ENCODE peak calls at places on chromosomes 12 and 14, in five cellular contexts. K is HepG2, V is upper lobe of left lung, A is K562, Z is GM12878. N is an unnamed sample. For H3K27me3, the result is how much of the 10 kb centered on the place peaks cover.

GRCh38 chr14:101519090-101519489 is 42.2 kb upstream of the DIO3 start:
- ATAC-seq in K (no peak), V (no peak), Z (no peak), A (no peak), N (peak)

GRCh38 chr12:108647936-108648287 is 14.2 kb upstream of the SELPLG start:
- ATAC-seq in V (no peak), Z (no peak), A (no peak), K (no peak), N (no peak)

GRCh38 chr14:38342803-38343202 is 86.9 kb upstream of the CLEC14A start:
- ATAC-seq in K (peak), Z (no peak), V (no peak), A (no peak), N (no peak)

GRCh38 chr14:92644601-92645515 is 103.6 kb downstream of the LGMN start:
- ATAC-seq in Z (no peak), K (no peak), A (no peak), V (no peak), N (no peak)

GRCh38 chr12:127943481-127944210 is 323.3 kb upstream of the TMEM132C start:
- ATAC-seq in V (no peak), A (no peak), Z (no peak), K (no peak), N (no peak)

GRCh38 chr12:91001306-91001705 is 3.5 kb downstream of the EPYC start:
- ATAC-seq in A (no peak), V (no peak), Z (no peak), K (no peak), N (no peak)

GRCh38 chr14:36818212-36818611 is 156.6 kb downstream of the PAX9 start:
- ATAC-seq in K (no peak), Z (no peak), A (no peak), V (no peak), N (no peak)

GRCh38 chr14:99182548-99183115 is 89.4 kb downstream of the BCL11B start:
- ATAC-seq in V (no peak), Z (no peak), A (no peak), K (no peak), N (no peak)

GRCh38 chr14:52349731-52350130 is 35.6 kb downstream of the PTGER2 start:
- ATAC-seq in V (no peak), K (no peak), A (no peak), Z (peak), N (no peak)

GRCh38 chr14:87434011-87434410 is 559.0 kb downstream of the GALC start:
- ATAC-seq in Z (no peak), V (no peak), A (no peak), K (no peak), N (no peak)

GRCh38 chr12:113907446-113908180 is 58.5 kb downstream of the RBM19 start:
- ATAC-seq in Z (no peak), A (no peak), V (no peak), K (no peak), N (no peak)

GRCh38 chr12:60710246-60710645 is 1114.4 kb downstream of the SLC16A7 start:
- ATAC-seq in A (no peak), K (no peak), Z (no peak), V (no peak), N (no peak)

GRCh38 chr14:44886860-44887595 is 74.7 kb downstream of the KLHL28 start:
- ATAC-seq in A (peak), V (no peak), Z (no peak), K (no peak), N (no peak)

GRCh38 chr12:116544656-116545055 is 14.5 kb upstream of the MAP1LC3B2 start:
- ATAC-seq in Z (no peak), K (no peak), V (no peak), A (no peak), N (peak)

GRCh38 chr12:30792648-30793499 is 38.1 kb upstream of the CAPRIN2 start:
- ATAC-seq in K (no peak), Z (no peak), A (no peak), V (no peak), N (no peak)

DNA sequence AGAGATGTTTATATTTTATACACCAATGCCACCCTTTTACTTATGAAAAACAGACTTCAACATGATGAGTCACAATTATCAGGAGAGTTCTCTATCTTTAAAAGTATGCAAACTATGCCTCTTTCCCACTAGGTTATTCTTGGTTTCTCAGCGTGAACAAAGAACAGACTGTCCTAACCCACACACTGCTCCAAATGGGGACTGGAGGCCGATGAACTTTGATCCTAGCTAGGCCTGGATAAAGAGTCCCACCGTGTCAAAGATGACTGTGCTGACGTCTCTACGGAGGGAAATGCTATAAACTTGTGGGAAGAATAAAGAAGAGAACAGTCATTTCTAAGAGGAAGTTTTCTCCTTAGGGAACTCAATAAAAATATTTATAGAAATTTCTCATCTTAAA is 160.1 kb downstream of the EPS8 start:
- ATAC-seq in V (peak), K (peak), A (no peak), Z (peak), N (peak)
- TF ChIP-seq EP300 in V (peak), K (peak), A (no peak), Z (peak), N (peak)

GRCh38 chr12:132384916-132385315 is 55.5 kb upstream of the GALNT9 start:
- ATAC-seq in Z (no peak), K (no peak), A (no peak), V (no peak), N (no peak)
- H3K27me3 ChIP-seq in Z (under half), K (half or more), A (half or more), V (under half), N (half or more)

DNA sequence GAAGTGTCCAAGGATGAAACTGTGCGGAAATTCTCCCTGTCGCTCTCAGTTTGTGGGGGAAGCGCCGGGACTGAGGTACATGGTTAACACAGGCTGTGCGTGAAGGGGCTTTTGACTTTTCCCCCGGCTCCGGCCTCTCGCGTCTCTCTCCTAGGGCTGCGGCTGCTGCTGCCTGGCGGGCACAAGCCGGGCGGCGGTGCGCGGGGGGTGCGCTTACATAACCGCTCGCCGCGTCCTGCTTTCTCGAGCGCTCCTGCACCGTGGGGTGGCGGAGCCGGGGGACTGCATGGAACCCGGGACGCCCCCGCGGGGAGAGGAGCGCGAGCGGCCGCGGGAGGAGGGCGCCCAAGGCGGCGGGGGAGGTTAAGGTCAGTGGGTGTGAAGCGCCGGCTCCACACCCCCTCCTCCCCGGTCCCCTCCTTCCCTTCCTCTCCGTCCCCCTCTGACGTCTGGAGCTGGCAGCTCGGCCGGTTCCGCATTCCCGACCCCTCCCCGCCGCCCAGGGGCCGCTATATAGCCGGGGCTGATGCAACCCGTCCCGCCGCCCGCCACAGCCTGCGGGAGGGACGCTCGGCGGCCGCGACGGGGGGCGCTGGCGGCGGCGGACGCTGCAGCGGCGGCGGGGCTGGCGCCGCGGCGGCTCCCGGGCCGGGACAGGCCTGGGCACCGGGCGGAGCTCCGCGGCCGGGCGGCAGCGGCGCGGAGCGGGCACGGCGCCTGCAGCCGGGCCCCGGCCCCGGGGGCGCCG is at the start of gene JDP2:
- ATAC-seq in A (peak), K (peak), V (peak), Z (peak), N (peak)
- TF ChIP-seq EP300 in A (no peak), K (no peak), V (peak), Z (no peak), N (no peak)

GRCh38 chr12:53958128-53958527 is 3.4 kb downstream of the HOXC12 start:
- ATAC-seq in K (no peak), A (peak), V (no peak), Z (no peak), N (no peak)
- H3K27me3 ChIP-seq in K (half or more), A (half or more), V (under half), Z (half or more), N (half or more)

DNA sequence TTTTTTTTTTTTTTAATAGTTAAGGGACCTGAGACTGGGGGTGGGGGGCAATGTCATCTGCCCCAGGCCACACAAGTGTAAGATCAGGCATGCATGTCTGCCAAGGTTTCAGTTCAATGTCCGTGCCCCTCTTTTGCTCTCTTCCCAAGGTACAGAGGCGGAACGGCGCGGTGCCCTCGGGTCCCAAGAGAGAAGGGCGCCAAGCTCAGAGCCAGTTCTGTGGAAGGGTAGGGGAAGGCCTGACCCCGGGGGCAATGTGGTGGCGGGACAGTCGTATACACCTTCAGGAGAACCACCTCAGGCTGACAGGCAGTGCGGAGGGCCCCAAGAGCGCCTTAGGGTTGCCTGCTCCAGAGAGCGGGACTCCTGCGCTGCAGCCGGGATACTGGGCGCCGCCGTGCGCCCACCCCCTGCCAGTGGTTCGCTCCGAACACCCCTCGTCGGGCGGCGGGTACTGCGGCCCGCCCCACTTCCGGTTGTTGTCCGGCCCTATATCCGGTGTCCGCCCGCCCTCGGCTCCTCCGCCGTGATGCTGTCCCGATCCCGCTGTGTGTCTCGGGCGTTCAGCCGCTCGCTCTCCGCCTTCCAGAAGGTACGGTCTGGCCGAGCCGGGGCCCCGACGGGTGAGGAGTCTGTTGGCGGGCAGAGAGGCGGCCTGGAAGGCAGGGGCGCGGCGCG is at the start of gene DLST:
- ATAC-seq in K (peak), Z (peak), A (peak), V (peak), N (peak)
- TF ChIP-seq EP300 in K (no peak), Z (no peak), A (no peak), V (peak), N (no peak)

DNA sequence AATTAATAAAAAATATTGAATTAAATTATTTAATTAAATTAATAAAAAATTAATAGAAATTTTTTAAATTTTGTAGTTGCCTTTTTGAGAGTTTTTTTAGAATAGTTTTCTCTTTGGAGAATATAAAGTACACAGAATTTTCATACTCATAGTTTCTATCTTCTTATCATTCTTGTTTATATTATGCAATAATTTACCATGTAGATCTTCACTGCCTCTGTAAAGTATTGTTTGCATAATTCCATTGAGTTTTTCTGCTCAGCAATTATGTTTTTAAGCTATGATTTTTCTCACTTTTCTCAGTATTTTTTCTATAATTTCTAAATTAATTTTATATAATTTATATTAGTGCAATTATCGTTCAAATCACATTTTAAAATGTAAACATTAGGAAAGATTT is 50.6 kb upstream of the OXA1L start:
- ATAC-seq in K (no peak), A (no peak), V (no peak), Z (no peak), N (no peak)
- H3K27me3 ChIP-seq in K (under half), A (under half), V (under half), Z (under half), N (under half)

GRCh38 chr14:49286257-49286983 is 299.8 kb downstream of the RPS29 start:
- ATAC-seq in A (no peak), Z (no peak), K (no peak), V (no peak), N (no peak)

GRCh38 chr14:49287004-49287403 is 299.2 kb downstream of the RPS29 start:
- ATAC-seq in V (no peak), A (no peak), K (no peak), Z (no peak), N (no peak)
- TF ChIP-seq EP300 in V (no peak), A (no peak), K (no peak), Z (no peak), N (no peak)